ENCODE peak calls at places on chromosomes 11 and 22, in eight cellular contexts. F, X, I, B, D, O, H and L are unnamed samples.
A peak's percentile ranks its signal among the peaks of the same experiment; 100 is the strongest.

GRCh38 chr11:35662061-35662648 is 420 bp upstream of the TRIM44 start:
- DNase-seq in F (peak; percentile 52), X (peak; percentile 15), I (peak; percentile 16), B (no peak), D (no peak), O (peak; percentile 19), H (peak; percentile 55), L (no peak)

GRCh38 chr22:45548991-45549736 is 46.5 kb downstream of the FBLN1 start:
- DNase-seq in F (no peak), X (no peak), I (no peak), B (peak; percentile 91), D (peak; percentile 94), O (peak; percentile 54), H (peak; percentile 40), L (no peak)

GRCh38 chr11:33323421-33323820 is 66.2 kb downstream of the HIPK3 start:
- DNase-seq in F (no peak), X (no peak), I (no peak), B (no peak), D (no peak), O (no peak), H (no peak), L (no peak)

GRCh38 chr22:29715240-29715639 is 4.6 kb upstream of the CABP7 start:
- DNase-seq in F (no peak), X (peak; percentile 62), I (no peak), B (no peak), D (no peak), O (no peak), H (no peak), L (no peak)

GRCh38 chr22:43483669-43484068 is 71.9 kb downstream of the MPPED1 start:
- DNase-seq in F (no peak), X (no peak), I (no peak), B (no peak), D (no peak), O (no peak), H (no peak), L (no peak)

GRCh38 chr22:33923660-33924246 is 3.5 kb upstream of the LARGE1 start:
- DNase-seq in F (peak; percentile 64), X (peak; percentile 60), I (no peak), B (peak; percentile 23), D (peak; percentile 74), O (peak; percentile 75), H (peak; percentile 85), L (no peak)

GRCh38 chr11:98630736-98631135 is 390.0 kb upstream of the CNTN5 start:
- DNase-seq in F (no peak), X (no peak), I (no peak), B (no peak), D (no peak), O (no peak), H (no peak), L (no peak)

GRCh38 chr11:114683007-114683406 is 4.7 kb downstream of the NXPE2 start:
- DNase-seq in F (no peak), X (no peak), I (no peak), B (no peak), D (no peak), O (no peak), H (no peak), L (no peak)

GRCh38 chr11:101390539-101390938 is 193.3 kb downstream of the TRPC6 start:
- DNase-seq in F (no peak), X (no peak), I (no peak), B (no peak), D (peak; percentile 19), O (no peak), H (no peak), L (no peak)

GRCh38 chr11:88338223-88338661 is 706 bp upstream of the CTSC start:
- DNase-seq in F (peak; percentile 56), X (peak; percentile 35), I (peak; percentile 34), B (peak; percentile 49), D (peak; percentile 84), O (peak; percentile 60), H (peak; percentile 31), L (no peak)

GRCh38 chr11:78740175-78741161 is 165.8 kb upstream of the NARS2 start:
- DNase-seq in F (no peak), X (peak; percentile 81), I (no peak), B (no peak), D (no peak), O (peak; percentile 30), H (no peak), L (no peak)

GRCh38 chr11:132278801-132279574 is 908.6 kb downstream of the NTM start:
- DNase-seq in F (no peak), X (no peak), I (no peak), B (peak; percentile 15), D (peak; percentile 72), O (no peak), H (peak; percentile 12), L (no peak)

GRCh38 chr11:67371549-67372231 is 1.7 kb downstream of the CLCF1 start:
- DNase-seq in F (peak; percentile 62), X (peak; percentile 85), I (peak; percentile 43), B (no peak), D (peak; percentile 52), O (no peak), H (no peak), L (no peak)

GRCh38 chr11:65352783-65353182 is 1.8 kb upstream of the TIGD3 start:
- DNase-seq in F (no peak), X (no peak), I (no peak), B (no peak), D (peak; percentile 32), O (no peak), H (no peak), L (no peak)
- TF ChIP-seq CTCF in F (peak; percentile 33), X (peak; percentile 62), I (no peak), B (peak; percentile 55), D (peak; percentile 48), O (peak; percentile 26), H (no peak), L (peak; percentile 44)

GRCh38 chr11:43996318-43996717 is 51.5 kb upstream of the ACCSL start:
- DNase-seq in F (no peak), X (no peak), I (no peak), B (no peak), D (no peak), O (no peak), H (no peak), L (no peak)

GRCh38 chr11:43997022-43997665 is 50.6 kb upstream of the ACCSL start:
- DNase-seq in F (no peak), X (no peak), I (no peak), B (no peak), D (no peak), O (no peak), H (no peak), L (no peak)

GRCh38 chr11:44002191-44003093 is 45.3 kb upstream of the ACCSL start:
- DNase-seq in F (no peak), X (no peak), I (no peak), B (no peak), D (no peak), O (no peak), H (no peak), L (no peak)

GRCh38 chr11:44000731-44001130 is 47.0 kb upstream of the ACCSL start:
- DNase-seq in F (no peak), X (no peak), I (no peak), B (no peak), D (no peak), O (no peak), H (no peak), L (no peak)

DNA sequence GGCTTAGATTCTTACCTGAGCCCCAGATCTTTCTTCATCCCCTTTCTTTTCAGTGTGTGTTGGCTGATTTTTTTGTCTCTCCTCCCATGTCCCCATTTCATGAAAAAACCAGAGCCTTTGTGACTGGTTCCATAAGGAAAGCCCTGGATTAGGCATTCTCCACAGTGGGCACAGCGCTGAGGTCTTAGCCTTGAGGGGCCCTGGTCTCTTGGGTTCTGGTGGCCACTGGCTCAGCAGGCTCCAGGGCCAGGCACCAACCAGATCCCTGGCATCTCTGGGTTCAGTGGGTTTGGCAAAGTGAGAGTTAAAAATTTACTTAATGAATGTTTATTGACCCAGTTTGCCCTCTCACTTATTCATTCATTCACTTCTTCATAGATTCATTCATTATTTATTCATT is 49.5 kb upstream of the ACCSL start:
- DNase-seq in F (no peak), X (no peak), I (no peak), B (no peak), D (no peak), O (no peak), H (no peak), L (no peak)
- H3K4me3 ChIP-seq in F (no peak overlapping the region), X (no peak overlapping the region), I (no peak overlapping the region), B (no peak overlapping the region), D (no peak overlapping the region), O (no peak overlapping the region), H (no peak overlapping the region), L (no peak overlapping the region)

DNA sequence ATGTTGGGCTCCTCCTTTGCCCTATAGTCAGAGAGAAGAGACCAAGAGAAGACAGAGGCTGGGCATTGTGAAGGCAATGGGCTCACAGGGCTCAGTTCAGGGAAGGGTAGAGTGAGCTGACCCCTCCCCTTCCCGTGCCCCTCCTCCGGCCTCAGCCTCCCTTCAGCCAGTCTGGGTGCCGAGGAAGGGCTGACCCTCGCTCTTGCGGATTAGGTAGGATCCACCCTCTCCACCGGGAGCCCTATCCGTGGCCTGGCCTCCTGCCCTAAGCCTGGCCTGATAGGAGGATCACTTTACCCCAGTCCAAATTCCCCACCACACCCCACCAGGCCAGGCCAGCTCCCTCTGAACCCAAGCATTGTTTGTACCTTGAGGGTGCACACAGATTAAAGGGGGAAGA is 1.8 kb upstream of the PPP1R14B start:
- DNase-seq in F (no peak), X (no peak), I (no peak), B (no peak), D (no peak), O (peak; percentile 11), H (no peak), L (no peak)
- TF ChIP-seq CTCF in F (no peak), X (no peak), I (no peak), B (no peak), D (no peak), O (no peak), H (no peak), L (no peak)

GRCh38 chr11:26930518-26931247 is 63.2 kb upstream of the FIBIN start:
- DNase-seq in F (no peak), X (no peak), I (no peak), B (no peak), D (peak; percentile 54), O (no peak), H (no peak), L (no peak)

GRCh38 chr11:26931881-26932280 is 62.0 kb upstream of the FIBIN start:
- DNase-seq in F (no peak), X (no peak), I (no peak), B (no peak), D (no peak), O (no peak), H (no peak), L (no peak)

GRCh38 chr11:26931248-26931631 is 62.7 kb upstream of the FIBIN start:
- DNase-seq in F (no peak), X (no peak), I (no peak), B (no peak), D (peak; percentile 30), O (no peak), H (peak; percentile 42), L (no peak)

GRCh38 chr11:26929806-26930517 is 64.0 kb upstream of the FIBIN start:
- DNase-seq in F (no peak), X (no peak), I (no peak), B (no peak), D (no peak), O (no peak), H (no peak), L (no peak)

DNA sequence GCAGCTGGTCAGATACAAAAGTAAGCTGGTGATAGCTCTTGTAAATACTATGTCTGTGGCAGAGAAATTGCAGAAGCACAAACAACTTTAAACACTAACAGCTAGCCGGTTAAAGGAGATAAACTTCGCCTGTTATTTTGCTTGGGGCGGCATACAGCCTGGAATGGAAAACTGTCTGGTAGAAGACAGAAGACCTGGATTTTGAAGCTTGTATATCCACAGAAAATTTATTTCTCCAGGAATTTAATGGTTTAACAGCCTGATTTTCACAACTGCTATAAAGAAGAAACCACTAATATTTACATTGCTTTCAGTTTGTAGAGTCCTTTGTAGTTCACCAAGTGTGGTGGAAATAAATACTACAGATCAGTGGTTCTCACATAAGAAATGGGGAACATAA is 65.3 kb upstream of the FIBIN start:
- DNase-seq in F (no peak), X (no peak), I (no peak), B (no peak), D (no peak), O (no peak), H (no peak), L (no peak)
- H3K4me3 ChIP-seq in F (no peak overlapping the region), X (no peak overlapping the region), I (no peak overlapping the region), B (no peak overlapping the region), D (no peak overlapping the region), O (no peak overlapping the region), H (no peak overlapping the region), L (no peak overlapping the region)